ENCODE peak calls at places on chromosomes 5 and 9, in ten cellular contexts. One of them, this sample, is unnamed.

GRCh38 chr5:73739650-73740049 is 113.7 kb downstream of the ARHGEF28 start:
- DNase-seq in DMS153: no peak
- DNase-seq in T-helper 1 cell: no peak
- DNase-seq in central memory CD4-positive, alpha-beta T cell: no peak
- DNase-seq in HL-60: no peak
- DNase-seq in AG04450: no peak
- DNase-seq in T-cell: no peak
- DNase-seq in NCI-H2171 treated with DMSO at 0.1 percent for 48 hours: no peak
- DNase-seq in lower leg skin: no peak
- DNase-seq in AG08395: no peak
- DNase-seq in this sample: no peak

GRCh38 chr5:148820778-148821395 is 5.5 kb upstream of the ADRB2 start:
- DNase-seq in central memory CD4-positive, alpha-beta T cell: peak
- DNase-seq in T-helper 1 cell: no peak
- DNase-seq in AG08395: no peak
- DNase-seq in AG04450: no peak
- DNase-seq in NCI-H2171 treated with DMSO at 0.1 percent for 48 hours: no peak
- DNase-seq in T-cell: no peak
- DNase-seq in HL-60: no peak
- DNase-seq in lower leg skin: no peak
- DNase-seq in DMS153: no peak
- DNase-seq in this sample: no peak

GRCh38 chr5:172564187-172564586 is 76.9 kb upstream of the NEURL1B start:
- DNase-seq in lower leg skin: no peak
- DNase-seq in T-cell: no peak
- DNase-seq in HL-60: no peak
- DNase-seq in AG08395: no peak
- DNase-seq in DMS153: peak
- DNase-seq in T-helper 1 cell: no peak
- DNase-seq in NCI-H2171 treated with DMSO at 0.1 percent for 48 hours: peak
- DNase-seq in central memory CD4-positive, alpha-beta T cell: no peak
- DNase-seq in AG04450: no peak
- DNase-seq in this sample: no peak

GRCh38 chr5:154366353-154366752 is 79.4 kb upstream of the SAP30L start:
- DNase-seq in lower leg skin: no peak
- DNase-seq in HL-60: no peak
- DNase-seq in central memory CD4-positive, alpha-beta T cell: no peak
- DNase-seq in DMS153: no peak
- DNase-seq in T-cell: no peak
- DNase-seq in AG04450: no peak
- DNase-seq in NCI-H2171 treated with DMSO at 0.1 percent for 48 hours: no peak
- DNase-seq in T-helper 1 cell: no peak
- DNase-seq in AG08395: no peak
- DNase-seq in this sample: no peak

GRCh38 chr5:128579111-128579510 is 41.1 kb upstream of the FBN2 start:
- DNase-seq in AG04450: no peak
- DNase-seq in AG08395: no peak
- DNase-seq in DMS153: no peak
- DNase-seq in central memory CD4-positive, alpha-beta T cell: no peak
- DNase-seq in HL-60: no peak
- DNase-seq in T-cell: no peak
- DNase-seq in T-helper 1 cell: no peak
- DNase-seq in lower leg skin: no peak
- DNase-seq in NCI-H2171 treated with DMSO at 0.1 percent for 48 hours: no peak
- DNase-seq in this sample: no peak

GRCh38 chr9:93224591-93224990 is 40.7 kb downstream of the WNK2 start:
- DNase-seq in NCI-H2171 treated with DMSO at 0.1 percent for 48 hours: peak
- DNase-seq in T-cell: no peak
- DNase-seq in HL-60: no peak
- DNase-seq in central memory CD4-positive, alpha-beta T cell: no peak
- DNase-seq in AG08395: no peak
- DNase-seq in T-helper 1 cell: no peak
- DNase-seq in AG04450: no peak
- DNase-seq in lower leg skin: no peak
- DNase-seq in DMS153: peak
- DNase-seq in this sample: no peak

GRCh38 chr5:40619406-40619805 is 60.3 kb upstream of the PTGER4 start:
- DNase-seq in HL-60: no peak
- DNase-seq in T-helper 1 cell: no peak
- DNase-seq in T-cell: no peak
- DNase-seq in DMS153: no peak
- DNase-seq in AG08395: no peak
- DNase-seq in central memory CD4-positive, alpha-beta T cell: no peak
- DNase-seq in lower leg skin: no peak
- DNase-seq in AG04450: no peak
- DNase-seq in NCI-H2171 treated with DMSO at 0.1 percent for 48 hours: no peak
- DNase-seq in this sample: no peak

GRCh38 chr5:132099073-132099748 is 25.6 kb downstream of the CSF2 start:
- DNase-seq in DMS153: no peak
- DNase-seq in HL-60: no peak
- DNase-seq in central memory CD4-positive, alpha-beta T cell: no peak
- DNase-seq in lower leg skin: no peak
- DNase-seq in NCI-H2171 treated with DMSO at 0.1 percent for 48 hours: no peak
- DNase-seq in AG04450: no peak
- DNase-seq in AG08395: no peak
- DNase-seq in T-cell: peak
- DNase-seq in T-helper 1 cell: no peak
- DNase-seq in this sample: no peak

GRCh38 chr9:63817622-63818518 is 1467.1 kb downstream of the FOXD4L5 start:
- DNase-seq in HL-60: peak
- DNase-seq in NCI-H2171 treated with DMSO at 0.1 percent for 48 hours: no peak
- DNase-seq in DMS153: no peak
- DNase-seq in AG08395: peak
- DNase-seq in central memory CD4-positive, alpha-beta T cell: peak
- DNase-seq in lower leg skin: peak
- DNase-seq in T-cell: peak
- DNase-seq in T-helper 1 cell: peak
- DNase-seq in AG04450: no peak
- DNase-seq in this sample: peak

This sample was measured in right atrium auricular region.